ENCODE peak calls at places on chromosomes 6 and 20, in eight cellular contexts. W, Y, R, G, X, M, J and I are unnamed samples.
A peak's percentile ranks its signal among the peaks of the same experiment; 100 is the strongest.

GRCh38 chr6:16067568-16067967 is 61.3 kb upstream of the MYLIP start:
- DNase-seq in G (no peak), W (no peak), R (no peak), J (no peak), M (no peak), Y (no peak), X (no peak), I (no peak)

GRCh38 chr20:34524426-34524825 is 8.2 kb downstream of the DYNLRB1 start:
- DNase-seq in W (no peak), G (no peak), J (no peak), M (no peak), Y (no peak), R (no peak), X (no peak), I (no peak)

GRCh38 chr20:33753143-33753542 is 21.3 kb downstream of the ZNF341 start:
- DNase-seq in J (no peak), X (no peak), W (no peak), Y (no peak), G (no peak), M (no peak), R (no peak), I (no peak)

GRCh38 chr6:168517742-168518347 is 76.9 kb downstream of the SMOC2 start:
- DNase-seq in J (no peak), M (no peak), X (no peak), R (no peak), G (no peak), W (no peak), Y (no peak), I (no peak)

GRCh38 chr20:7113577-7114466 is 346.3 kb downstream of the BMP2 start:
- DNase-seq in G (peak; percentile 5), J (peak; percentile 64), Y (no peak), X (no peak), W (no peak), M (no peak), R (no peak), I (no peak)

GRCh38 chr6:43120938-43121913 is 45.1 kb downstream of the PTK7 start:
- DNase-seq in G (peak; percentile 82), Y (no peak), M (peak; percentile 95), W (no peak), X (no peak), R (no peak), J (no peak), I (no peak)

GRCh38 chr6:39092124-39092523 is 22.9 kb downstream of the SAYSD1 start:
- DNase-seq in M (no peak), X (no peak), R (no peak), Y (no peak), W (no peak), G (no peak), J (no peak), I (peak; percentile 13)

GRCh38 chr20:575230-575629 is 31.6 kb upstream of the CSNK2A1 start:
- DNase-seq in X (no peak), G (no peak), M (no peak), J (no peak), W (no peak), R (no peak), Y (no peak), I (no peak)

GRCh38 chr6:25882066-25882496 is 8.0 kb upstream of the SLC17A3 start:
- DNase-seq in M (no peak), Y (no peak), J (no peak), R (no peak), G (no peak), W (peak; percentile 31), X (peak; percentile 3), I (no peak)

GRCh38 chr6:152136449-152136825 is 329.0 kb downstream of the ESR1 start:
- DNase-seq in Y (no peak), J (no peak), X (no peak), M (no peak), R (no peak), G (no peak), W (no peak), I (no peak)

GRCh38 chr6:37038297-37039198 is 33.1 kb downstream of the FGD2 start:
- DNase-seq in W (no peak), G (no peak), R (no peak), X (no peak), M (no peak), J (no peak), Y (no peak), I (no peak)

GRCh38 chr6:79802657-79803310 is 144.6 kb downstream of the ELOVL4 start:
- DNase-seq in G (no peak), X (no peak), J (no peak), R (no peak), W (no peak), Y (no peak), M (no peak), I (no peak)